ENCODE peak calls at places on chromosomes 4 and X, in eight cellular contexts. G is GM03348, K is left lung, I is SW480, N is posterior vena cava, V is GM12865, L is hippocampal formation, H is aorta. Q is an unnamed sample.

GRCh38 chr4:26005764-26006163 is 91.7 kb downstream of the SMIM20 start:
- DNase-seq in G (no peak), K (no peak), I (no peak), N (peak), V (no peak), L (no peak), H (no peak), Q (no peak)

GRCh38 chrX:113009005-113009404 is 168.4 kb upstream of the AMOT start:
- DNase-seq in G (no peak), K (no peak), I (no peak), N (no peak), V (no peak), L (no peak), H (no peak), Q (no peak)

GRCh38 chr4:168685136-168685535 is 188.3 kb downstream of the PALLD start:
- DNase-seq in G (no peak), K (no peak), I (no peak), N (no peak), V (peak), L (no peak), H (no peak), Q (no peak)

GRCh38 chrX:144681501-144681900 is 565.8 kb upstream of the SPANXN1 start:
- DNase-seq in G (peak), K (no peak), I (no peak), N (no peak), V (no peak), L (no peak), H (no peak), Q (no peak)

GRCh38 chrX:103254171-103254824 is 657 bp downstream of the TCEAL8 start:
- DNase-seq in G (peak), K (peak), I (peak), N (no peak), V (peak), L (peak), H (no peak), Q (peak)

GRCh38 chr4:119833611-119834010 is 205.0 kb upstream of the PDE5A start:
- DNase-seq in G (no peak), K (no peak), I (no peak), N (no peak), V (no peak), L (no peak), H (no peak), Q (no peak)

GRCh38 chr4:159229164-159229563 is 126.3 kb downstream of the RAPGEF2 start:
- DNase-seq in G (peak), K (no peak), I (peak), N (no peak), V (no peak), L (no peak), H (no peak), Q (no peak)

GRCh38 chr4:37715889-37716402 is 29.8 kb upstream of the RELL1 start:
- DNase-seq in G (no peak), K (no peak), I (no peak), N (no peak), V (peak), L (no peak), H (no peak), Q (no peak)

GRCh38 chr4:154073107-154073817 is 284.4 kb upstream of the SFRP2 start:
- DNase-seq in G (peak), K (no peak), I (no peak), N (no peak), V (peak), L (no peak), H (no peak), Q (no peak)

GRCh38 chr4:2783790-2784189 is 9.1 kb upstream of the SH3BP2 start:
- DNase-seq in G (no peak), K (no peak), I (no peak), N (no peak), V (no peak), L (no peak), H (no peak), Q (no peak)

GRCh38 chr4:112245383-112245782 is 13.8 kb downstream of the AP1AR start:
- DNase-seq in G (peak), K (no peak), I (no peak), N (no peak), V (no peak), L (no peak), H (no peak), Q (no peak)

GRCh38 chrX:7088968-7089615 is 58.4 kb upstream of the STS start:
- DNase-seq in G (no peak), K (no peak), I (no peak), N (no peak), V (peak), L (no peak), H (no peak), Q (no peak)

GRCh38 chrX:129593137-129593536 is 53.1 kb downstream of the OCRL start:
- DNase-seq in G (peak), K (no peak), I (no peak), N (no peak), V (no peak), L (no peak), H (no peak), Q (no peak)

GRCh38 chr4:162894387-162894786 is 272.3 kb downstream of the NAF1 start:
- DNase-seq in G (no peak), K (no peak), I (no peak), N (no peak), V (no peak), L (no peak), H (no peak), Q (no peak)

GRCh38 chrX:129609395-129609794 is 45.4 kb downstream of the APLN start:
- DNase-seq in G (no peak), K (no peak), I (no peak), N (no peak), V (no peak), L (no peak), H (no peak), Q (no peak)

GRCh38 chr4:124337874-124338273 is 374.7 kb downstream of the ANKRD50 start:
- DNase-seq in G (peak), K (no peak), I (no peak), N (no peak), V (no peak), L (no peak), H (no peak), Q (peak)

GRCh38 chrX:37659047-37659446 is 26.5 kb upstream of the XK start:
- DNase-seq in G (no peak), K (no peak), I (no peak), N (no peak), V (no peak), L (no peak), H (no peak), Q (no peak)

GRCh38 chr4:61201562-61202099 is 1.5 kb downstream of the ADGRL3 start:
- DNase-seq in G (peak), K (peak), I (no peak), N (no peak), V (no peak), L (no peak), H (peak), Q (peak)

GRCh38 chrX:2520539-2520938 is 19.8 kb upstream of the DHRSX start:
- DNase-seq in G (no peak), K (no peak), I (no peak), N (no peak), V (no peak), L (no peak), H (no peak), Q (no peak)

GRCh38 chrX:131869182-131869581 is 153.9 kb upstream of the STK26 start:
- DNase-seq in G (no peak), K (no peak), I (no peak), N (no peak), V (no peak), L (no peak), H (no peak), Q (no peak)

GRCh38 chrX:26037367-26037766 is 100.8 kb upstream of the MAGEB18 start:
- DNase-seq in G (no peak), K (no peak), I (no peak), N (no peak), V (no peak), L (no peak), H (no peak), Q (no peak)

GRCh38 chr4:89879201-89879600 is 15.5 kb upstream of the MMRN1 start:
- DNase-seq in G (no peak), K (no peak), I (no peak), N (no peak), V (no peak), L (no peak), H (no peak), Q (no peak)